ENCODE peak calls at places on chromosome 11, in seven cellular contexts. W is T-helper 22 cell; Y is neural crest cell; V is HFFc6; Q is mammary epithelial cell; J is stimulated activated CD4-positive, alpha-beta T cell treated with anti-CD3 and anti-CD28 coated beads, Interleukin-4, amount 100 ng/mL, for 1 hour; S is DMS 273 treated with DMSO at 0.1 percent for 48 hours. Z is an unnamed sample.
A peak's percentile ranks its signal among the peaks of the same experiment; 100 is the strongest.

GRCh38 chr11:45110562-45110961 is 35.9 kb upstream of the PRDM11 start:
- DNase-seq in W (no peak), Y (peak; percentile 48), V (peak; percentile 68), Q (peak; percentile 49), J (no peak), S (no peak), Z (peak; percentile 80)

GRCh38 chr11:79931692-79932091 is 490.9 kb upstream of the TENM4 start:
- DNase-seq in W (no peak), Y (no peak), V (no peak), Q (no peak), J (no peak), S (no peak), Z (no peak)

GRCh38 chr11:27205269-27205668 is 157.7 kb downstream of the CCDC34 start:
- DNase-seq in W (no peak), Y (no peak), V (no peak), Q (no peak), J (no peak), S (no peak), Z (no peak)

GRCh38 chr11:9137293-9138132 is 46.1 kb upstream of the SCUBE2 start:
- DNase-seq in W (peak; percentile 19), Y (peak; percentile 83), V (peak; percentile 21), Q (peak; percentile 68), J (peak; percentile 71), S (no peak), Z (peak; percentile 77)

GRCh38 chr11:12868315-12869073 is 140.6 kb upstream of the RASSF10 start:
- DNase-seq in W (no peak), Y (no peak), V (peak; percentile 39), Q (no peak), J (no peak), S (no peak), Z (peak; percentile 25)

GRCh38 chr11:12075822-12076821 is 34.3 kb upstream of the MICAL2 start:
- DNase-seq in W (no peak), Y (no peak), V (peak; percentile 100), Q (peak; percentile 100), J (no peak), S (no peak), Z (peak; percentile 97)

GRCh38 chr11:76850815-76851214 is 9.9 kb upstream of the ACER3 start:
- DNase-seq in W (no peak), Y (no peak), V (no peak), Q (no peak), J (no peak), S (no peak), Z (no peak)

GRCh38 chr11:68380786-68381622 is 68.6 kb downstream of the LRP5 start:
- DNase-seq in W (no peak), Y (no peak), V (no peak), Q (no peak), J (no peak), S (no peak), Z (no peak)

GRCh38 chr11:113385749-113386148 is 1.8 kb upstream of the ANKK1 start:
- DNase-seq in W (no peak), Y (no peak), V (no peak), Q (no peak), J (no peak), S (no peak), Z (peak; percentile 22)

GRCh38 chr11:19658344-19658743 is 54.3 kb upstream of the NAV2 start:
- DNase-seq in W (no peak), Y (no peak), V (no peak), Q (no peak), J (no peak), S (no peak), Z (no peak)

GRCh38 chr11:97908354-97908753 is 1112.4 kb upstream of the CNTN5 start:
- DNase-seq in W (no peak), Y (no peak), V (no peak), Q (no peak), J (no peak), S (no peak), Z (no peak)

GRCh38 chr11:110829873-110830272 is 117.6 kb upstream of the ARHGAP20 start:
- DNase-seq in W (no peak), Y (no peak), V (no peak), Q (no peak), J (no peak), S (no peak), Z (no peak)

GRCh38 chr11:72519220-72519881 is 85.0 kb upstream of the CLPB start:
- DNase-seq in W (no peak), Y (no peak), V (no peak), Q (no peak), J (no peak), S (no peak), Z (no peak)

GRCh38 chr11:41784513-41785335 is 325.3 kb upstream of the LRRC4C start:
- DNase-seq in W (no peak), Y (no peak), V (no peak), Q (peak; percentile 93), J (no peak), S (no peak), Z (peak; percentile 93)

GRCh38 chr11:65107751-65108468 is 3.8 kb upstream of the TM7SF2 start:
- DNase-seq in W (no peak), Y (no peak), V (no peak), Q (no peak), J (no peak), S (no peak), Z (no peak)

GRCh38 chr11:113168358-113168757 is 146.0 kb upstream of the TTC12 start:
- DNase-seq in W (no peak), Y (no peak), V (no peak), Q (no peak), J (no peak), S (no peak), Z (no peak)

GRCh38 chr11:31680770-31681169 is 130.4 kb downstream of the PAX6 start:
- DNase-seq in W (no peak), Y (no peak), V (no peak), Q (no peak), J (no peak), S (no peak), Z (no peak)

GRCh38 chr11:81987829-81988472 is 745.7 kb downstream of the FAM181B start:
- DNase-seq in W (no peak), Y (no peak), V (no peak), Q (peak; percentile 81), J (no peak), S (no peak), Z (peak; percentile 97)

GRCh38 chr11:133918606-133919260 is 38.0 kb downstream of the IGSF9B start:
- DNase-seq in W (no peak), Y (no peak), V (no peak), Q (no peak), J (no peak), S (no peak), Z (no peak)

GRCh38 chr11:72239296-72239848 is 4.6 kb downstream of the PHOX2A start:
- DNase-seq in W (no peak), Y (peak; percentile 27), V (peak; percentile 34), Q (no peak), J (no peak), S (no peak), Z (peak; percentile 23)

GRCh38 chr11:59992420-59992819 is 24.6 kb upstream of the OOSP4B start:
- DNase-seq in W (no peak), Y (no peak), V (no peak), Q (no peak), J (no peak), S (no peak), Z (no peak)

GRCh38 chr11:3165152-3165705 is at the start of gene OSBPL5:
- DNase-seq in W (no peak), Y (peak; percentile 59), V (peak; percentile 40), Q (peak; percentile 42), J (peak; percentile 62), S (no peak), Z (peak; percentile 68)

GRCh38 chr11:108606495-108607160 is 13.1 kb upstream of the EXPH5 start:
- DNase-seq in W (no peak), Y (no peak), V (no peak), Q (peak; percentile 71), J (no peak), S (no peak), Z (peak; percentile 88)

GRCh38 chr11:20205807-20206206 is 45.5 kb upstream of the DBX1 start:
- DNase-seq in W (no peak), Y (no peak), V (no peak), Q (no peak), J (no peak), S (no peak), Z (no peak)

GRCh38 chr11:127493330-127493729 is 492.8 kb upstream of the KIRREL3 start:
- DNase-seq in W (no peak), Y (peak; percentile 16), V (peak; percentile 13), Q (peak; percentile 4), J (no peak), S (no peak), Z (peak; percentile 22)

GRCh38 chr11:64235427-64236161 is 1.2 kb downstream of the VEGFB start:
- DNase-seq in W (no peak), Y (no peak), V (no peak), Q (no peak), J (no peak), S (no peak), Z (no peak)

GRCh38 chr11:3855808-3856491 is 486 bp downstream of the STIM1 start:
- DNase-seq in W (peak; percentile 28), Y (peak; percentile 14), V (no peak), Q (peak; percentile 50), J (peak; percentile 46), S (no peak), Z (no peak)

GRCh38 chr11:24679686-24680318 is 182.9 kb downstream of the LUZP2 start:
- DNase-seq in W (no peak), Y (no peak), V (no peak), Q (no peak), J (no peak), S (no peak), Z (no peak)

GRCh38 chr11:1836011-1836945 is 1.5 kb downstream of the SYT8 start:
- DNase-seq in W (no peak), Y (no peak), V (no peak), Q (no peak), J (no peak), S (no peak), Z (no peak)

GRCh38 chr11:9862981-9863380 is 199.1 kb downstream of the SWAP70 start:
- DNase-seq in W (no peak), Y (no peak), V (no peak), Q (no peak), J (no peak), S (no peak), Z (no peak)

GRCh38 chr11:31557991-31558390 is 48.4 kb downstream of the ELP4 start:
- DNase-seq in W (no peak), Y (no peak), V (no peak), Q (no peak), J (no peak), S (no peak), Z (no peak)

GRCh38 chr11:32310218-32310601 is 125.1 kb downstream of the WT1 start:
- DNase-seq in W (no peak), Y (no peak), V (no peak), Q (no peak), J (no peak), S (peak; percentile 58), Z (no peak)

GRCh38 chr11:16607675-16608644 is 130.5 kb upstream of the C11orf58 start:
- DNase-seq in W (no peak), Y (peak; percentile 70), V (peak; percentile 45), Q (peak; percentile 88), J (no peak), S (no peak), Z (peak; percentile 79)

GRCh38 chr11:134797411-134798089 is 385.5 kb upstream of the B3GAT1 start:
- DNase-seq in W (no peak), Y (no peak), V (no peak), Q (no peak), J (no peak), S (no peak), Z (no peak)

GRCh38 chr11:131656179-131656838 is 285.9 kb downstream of the NTM start:
- DNase-seq in W (no peak), Y (no peak), V (no peak), Q (no peak), J (no peak), S (no peak), Z (no peak)

GRCh38 chr11:35223429-35223828 is 84.5 kb downstream of the CD44 start:
- DNase-seq in W (no peak), Y (peak; percentile 14), V (peak; percentile 53), Q (no peak), J (no peak), S (no peak), Z (no peak)

GRCh38 chr11:111538407-111539114 is 2.0 kb upstream of the LAYN start:
- DNase-seq in W (no peak), Y (no peak), V (no peak), Q (peak; percentile 72), J (no peak), S (no peak), Z (peak; percentile 84)